ENCODE peak calls at places on chromosomes 4 and X, in eight cellular contexts. One of them, this sample, is unnamed.

GRCh38 chr4:107826427-107826980 is 1.8 kb downstream of the SGMS2 start:
- DNase-seq in Kasumi-1: no peak
- DNase-seq in neural crest cell: no peak
- DNase-seq in activated CD8-positive, alpha-beta memory T cell treated with anti-CD3 and anti-CD28 coated beads for 4 hours: no peak
- DNase-seq in astrocyte: no peak
- DNase-seq in NCI-H1694: no peak
- DNase-seq in caudate nucleus: no peak
- DNase-seq in activated naive CD8-positive, alpha-beta T cell treated with anti-CD3 and anti-CD28 coated beads, Interleukin-2, amount 50 U/mL, for 24 hours: no peak
- DNase-seq in this sample: no peak

GRCh38 chr4:174763454-174764104 is 65.5 kb downstream of the GLRA3 start:
- DNase-seq in Kasumi-1: no peak
- DNase-seq in neural crest cell: no peak
- DNase-seq in activated CD8-positive, alpha-beta memory T cell treated with anti-CD3 and anti-CD28 coated beads for 4 hours: no peak
- DNase-seq in astrocyte: peak
- DNase-seq in NCI-H1694: no peak
- DNase-seq in caudate nucleus: no peak
- DNase-seq in activated naive CD8-positive, alpha-beta T cell treated with anti-CD3 and anti-CD28 coated beads, Interleukin-2, amount 50 U/mL, for 24 hours: no peak
- DNase-seq in this sample: no peak

GRCh38 chrX:99857455-99857854 is 552.6 kb downstream of the PCDH19 start:
- DNase-seq in Kasumi-1: peak
- DNase-seq in neural crest cell: no peak
- DNase-seq in activated CD8-positive, alpha-beta memory T cell treated with anti-CD3 and anti-CD28 coated beads for 4 hours: no peak
- DNase-seq in astrocyte: no peak
- DNase-seq in NCI-H1694: no peak
- DNase-seq in caudate nucleus: no peak
- DNase-seq in activated naive CD8-positive, alpha-beta T cell treated with anti-CD3 and anti-CD28 coated beads, Interleukin-2, amount 50 U/mL, for 24 hours: no peak
- DNase-seq in this sample: no peak

GRCh38 chrX:45850775-45851433 is 650.2 kb upstream of the DIPK2B start:
- DNase-seq in Kasumi-1: no peak
- DNase-seq in neural crest cell: peak
- DNase-seq in activated CD8-positive, alpha-beta memory T cell treated with anti-CD3 and anti-CD28 coated beads for 4 hours: peak
- DNase-seq in astrocyte: peak
- DNase-seq in NCI-H1694: no peak
- DNase-seq in caudate nucleus: no peak
- DNase-seq in activated naive CD8-positive, alpha-beta T cell treated with anti-CD3 and anti-CD28 coated beads, Interleukin-2, amount 50 U/mL, for 24 hours: peak
- DNase-seq in this sample: peak

GRCh38 chr4:27861802-27862201 is 1001.2 kb downstream of the STIM2 start:
- DNase-seq in Kasumi-1: no peak
- DNase-seq in neural crest cell: no peak
- DNase-seq in activated CD8-positive, alpha-beta memory T cell treated with anti-CD3 and anti-CD28 coated beads for 4 hours: no peak
- DNase-seq in astrocyte: peak
- DNase-seq in NCI-H1694: no peak
- DNase-seq in caudate nucleus: no peak
- DNase-seq in activated naive CD8-positive, alpha-beta T cell treated with anti-CD3 and anti-CD28 coated beads, Interleukin-2, amount 50 U/mL, for 24 hours: no peak
- DNase-seq in this sample: no peak

GRCh38 chrX:17842769-17843525 is 18.2 kb downstream of the RAI2 start:
- DNase-seq in Kasumi-1: no peak
- DNase-seq in neural crest cell: no peak
- DNase-seq in activated CD8-positive, alpha-beta memory T cell treated with anti-CD3 and anti-CD28 coated beads for 4 hours: no peak
- DNase-seq in astrocyte: no peak
- DNase-seq in NCI-H1694: no peak
- DNase-seq in caudate nucleus: no peak
- DNase-seq in activated naive CD8-positive, alpha-beta T cell treated with anti-CD3 and anti-CD28 coated beads, Interleukin-2, amount 50 U/mL, for 24 hours: no peak
- DNase-seq in this sample: no peak

GRCh38 chrX:44651347-44651746 is 108.7 kb upstream of the FUNDC1 start:
- DNase-seq in Kasumi-1: no peak
- DNase-seq in neural crest cell: no peak
- DNase-seq in activated CD8-positive, alpha-beta memory T cell treated with anti-CD3 and anti-CD28 coated beads for 4 hours: no peak
- DNase-seq in astrocyte: no peak
- DNase-seq in NCI-H1694: peak
- DNase-seq in caudate nucleus: no peak
- DNase-seq in activated naive CD8-positive, alpha-beta T cell treated with anti-CD3 and anti-CD28 coated beads, Interleukin-2, amount 50 U/mL, for 24 hours: no peak
- DNase-seq in this sample: no peak

GRCh38 chr4:2484993-2485392 is 16.1 kb downstream of the RNF4 start:
- DNase-seq in Kasumi-1: peak
- DNase-seq in neural crest cell: no peak
- DNase-seq in activated CD8-positive, alpha-beta memory T cell treated with anti-CD3 and anti-CD28 coated beads for 4 hours: peak
- DNase-seq in astrocyte: no peak
- DNase-seq in NCI-H1694: no peak
- DNase-seq in caudate nucleus: no peak
- DNase-seq in activated naive CD8-positive, alpha-beta T cell treated with anti-CD3 and anti-CD28 coated beads, Interleukin-2, amount 50 U/mL, for 24 hours: peak
- DNase-seq in this sample: peak

GRCh38 chrX:110317079-110317819 is 636 bp downstream of the AMMECR1 start:
- DNase-seq in Kasumi-1: no peak
- DNase-seq in neural crest cell: peak
- DNase-seq in activated CD8-positive, alpha-beta memory T cell treated with anti-CD3 and anti-CD28 coated beads for 4 hours: no peak
- DNase-seq in astrocyte: no peak
- DNase-seq in NCI-H1694: peak
- DNase-seq in caudate nucleus: no peak
- DNase-seq in activated naive CD8-positive, alpha-beta T cell treated with anti-CD3 and anti-CD28 coated beads, Interleukin-2, amount 50 U/mL, for 24 hours: peak
- DNase-seq in this sample: peak

GRCh38 chrX:31546130-31546529 is 474.3 kb upstream of the FTHL17 start:
- DNase-seq in Kasumi-1: no peak
- DNase-seq in neural crest cell: no peak
- DNase-seq in activated CD8-positive, alpha-beta memory T cell treated with anti-CD3 and anti-CD28 coated beads for 4 hours: no peak
- DNase-seq in astrocyte: peak
- DNase-seq in NCI-H1694: no peak
- DNase-seq in caudate nucleus: no peak
- DNase-seq in activated naive CD8-positive, alpha-beta T cell treated with anti-CD3 and anti-CD28 coated beads, Interleukin-2, amount 50 U/mL, for 24 hours: no peak
- DNase-seq in this sample: no peak

GRCh38 chrX:69065451-69065850 is 99.8 kb downstream of the PJA1 start:
- DNase-seq in Kasumi-1: no peak
- DNase-seq in neural crest cell: no peak
- DNase-seq in activated CD8-positive, alpha-beta memory T cell treated with anti-CD3 and anti-CD28 coated beads for 4 hours: no peak
- DNase-seq in astrocyte: peak
- DNase-seq in NCI-H1694: no peak
- DNase-seq in caudate nucleus: no peak
- DNase-seq in activated naive CD8-positive, alpha-beta T cell treated with anti-CD3 and anti-CD28 coated beads, Interleukin-2, amount 50 U/mL, for 24 hours: no peak
- DNase-seq in this sample: no peak

GRCh38 chrX:124217289-124218251 is 114.9 kb upstream of the TEX13D start:
- DNase-seq in Kasumi-1: peak
- DNase-seq in neural crest cell: peak
- DNase-seq in activated CD8-positive, alpha-beta memory T cell treated with anti-CD3 and anti-CD28 coated beads for 4 hours: peak
- DNase-seq in astrocyte: peak
- DNase-seq in NCI-H1694: no peak
- DNase-seq in caudate nucleus: no peak
- DNase-seq in activated naive CD8-positive, alpha-beta T cell treated with anti-CD3 and anti-CD28 coated beads, Interleukin-2, amount 50 U/mL, for 24 hours: peak
- DNase-seq in this sample: peak

GRCh38 chr4:76813070-76813469 is 84.9 kb downstream of the SOWAHB start:
- DNase-seq in Kasumi-1: no peak
- DNase-seq in neural crest cell: no peak
- DNase-seq in activated CD8-positive, alpha-beta memory T cell treated with anti-CD3 and anti-CD28 coated beads for 4 hours: no peak
- DNase-seq in astrocyte: no peak
- DNase-seq in NCI-H1694: no peak
- DNase-seq in caudate nucleus: no peak
- DNase-seq in activated naive CD8-positive, alpha-beta T cell treated with anti-CD3 and anti-CD28 coated beads, Interleukin-2, amount 50 U/mL, for 24 hours: no peak
- DNase-seq in this sample: no peak

GRCh38 chr4:183437452-183437851 is 7.0 kb upstream of the CDKN2AIP start:
- DNase-seq in Kasumi-1: no peak
- DNase-seq in neural crest cell: no peak
- DNase-seq in activated CD8-positive, alpha-beta memory T cell treated with anti-CD3 and anti-CD28 coated beads for 4 hours: no peak
- DNase-seq in astrocyte: no peak
- DNase-seq in NCI-H1694: no peak
- DNase-seq in caudate nucleus: no peak
- DNase-seq in activated naive CD8-positive, alpha-beta T cell treated with anti-CD3 and anti-CD28 coated beads, Interleukin-2, amount 50 U/mL, for 24 hours: no peak
- DNase-seq in this sample: no peak

GRCh38 chr4:113760852-113761681 is 471 bp downstream of the CAMK2D start:
- DNase-seq in Kasumi-1: peak
- DNase-seq in neural crest cell: peak
- DNase-seq in activated CD8-positive, alpha-beta memory T cell treated with anti-CD3 and anti-CD28 coated beads for 4 hours: no peak
- DNase-seq in astrocyte: peak
- DNase-seq in NCI-H1694: no peak
- DNase-seq in caudate nucleus: peak
- DNase-seq in activated naive CD8-positive, alpha-beta T cell treated with anti-CD3 and anti-CD28 coated beads, Interleukin-2, amount 50 U/mL, for 24 hours: peak
- DNase-seq in this sample: no peak

GRCh38 chr4:181301735-181302380 is 941.3 kb upstream of the TENM3 start:
- DNase-seq in Kasumi-1: peak
- DNase-seq in neural crest cell: no peak
- DNase-seq in activated CD8-positive, alpha-beta memory T cell treated with anti-CD3 and anti-CD28 coated beads for 4 hours: no peak
- DNase-seq in astrocyte: peak
- DNase-seq in NCI-H1694: peak
- DNase-seq in caudate nucleus: no peak
- DNase-seq in activated naive CD8-positive, alpha-beta T cell treated with anti-CD3 and anti-CD28 coated beads, Interleukin-2, amount 50 U/mL, for 24 hours: peak
- DNase-seq in this sample: no peak

GRCh38 chrX:94633237-94633636 is 959.2 kb downstream of the FAM133A start:
- DNase-seq in Kasumi-1: no peak
- DNase-seq in neural crest cell: no peak
- DNase-seq in activated CD8-positive, alpha-beta memory T cell treated with anti-CD3 and anti-CD28 coated beads for 4 hours: no peak
- DNase-seq in astrocyte: no peak
- DNase-seq in NCI-H1694: no peak
- DNase-seq in caudate nucleus: no peak
- DNase-seq in activated naive CD8-positive, alpha-beta T cell treated with anti-CD3 and anti-CD28 coated beads, Interleukin-2, amount 50 U/mL, for 24 hours: no peak
- DNase-seq in this sample: no peak

GRCh38 chr4:76883147-76883546 is 14.8 kb downstream of the SOWAHB start:
- DNase-seq in Kasumi-1: no peak
- DNase-seq in neural crest cell: no peak
- DNase-seq in activated CD8-positive, alpha-beta memory T cell treated with anti-CD3 and anti-CD28 coated beads for 4 hours: no peak
- DNase-seq in astrocyte: peak
- DNase-seq in NCI-H1694: no peak
- DNase-seq in caudate nucleus: no peak
- DNase-seq in activated naive CD8-positive, alpha-beta T cell treated with anti-CD3 and anti-CD28 coated beads, Interleukin-2, amount 50 U/mL, for 24 hours: no peak
- DNase-seq in this sample: no peak

GRCh38 chr4:163681208-163681821 is 186.8 kb downstream of the TMA16 start:
- DNase-seq in Kasumi-1: peak
- DNase-seq in neural crest cell: peak
- DNase-seq in activated CD8-positive, alpha-beta memory T cell treated with anti-CD3 and anti-CD28 coated beads for 4 hours: no peak
- DNase-seq in astrocyte: no peak
- DNase-seq in NCI-H1694: peak
- DNase-seq in caudate nucleus: no peak
- DNase-seq in activated naive CD8-positive, alpha-beta T cell treated with anti-CD3 and anti-CD28 coated beads, Interleukin-2, amount 50 U/mL, for 24 hours: no peak
- DNase-seq in this sample: no peak

GRCh38 chrX:78712381-78712780 is 35.1 kb upstream of the LPAR4 start:
- DNase-seq in Kasumi-1: no peak
- DNase-seq in neural crest cell: no peak
- DNase-seq in activated CD8-positive, alpha-beta memory T cell treated with anti-CD3 and anti-CD28 coated beads for 4 hours: no peak
- DNase-seq in astrocyte: peak
- DNase-seq in NCI-H1694: no peak
- DNase-seq in caudate nucleus: no peak
- DNase-seq in activated naive CD8-positive, alpha-beta T cell treated with anti-CD3 and anti-CD28 coated beads, Interleukin-2, amount 50 U/mL, for 24 hours: no peak
- DNase-seq in this sample: no peak

GRCh38 chr4:128863314-128864075 is 54.0 kb downstream of the JADE1 start:
- DNase-seq in Kasumi-1: peak
- DNase-seq in neural crest cell: peak
- DNase-seq in activated CD8-positive, alpha-beta memory T cell treated with anti-CD3 and anti-CD28 coated beads for 4 hours: peak
- DNase-seq in astrocyte: peak
- DNase-seq in NCI-H1694: peak
- DNase-seq in caudate nucleus: peak
- DNase-seq in activated naive CD8-positive, alpha-beta T cell treated with anti-CD3 and anti-CD28 coated beads, Interleukin-2, amount 50 U/mL, for 24 hours: peak
- DNase-seq in this sample: peak

GRCh38 chr4:80926446-80926845 is 104.1 kb upstream of the BMP3 start:
- DNase-seq in Kasumi-1: no peak
- DNase-seq in neural crest cell: no peak
- DNase-seq in activated CD8-positive, alpha-beta memory T cell treated with anti-CD3 and anti-CD28 coated beads for 4 hours: no peak
- DNase-seq in astrocyte: no peak
- DNase-seq in NCI-H1694: no peak
- DNase-seq in caudate nucleus: no peak
- DNase-seq in activated naive CD8-positive, alpha-beta T cell treated with anti-CD3 and anti-CD28 coated beads, Interleukin-2, amount 50 U/mL, for 24 hours: no peak
- DNase-seq in this sample: no peak

GRCh38 chrX:42195506-42195905 is 272.2 kb upstream of the CASK start:
- DNase-seq in Kasumi-1: no peak
- DNase-seq in neural crest cell: no peak
- DNase-seq in activated CD8-positive, alpha-beta memory T cell treated with anti-CD3 and anti-CD28 coated beads for 4 hours: no peak
- DNase-seq in astrocyte: no peak
- DNase-seq in NCI-H1694: no peak
- DNase-seq in caudate nucleus: no peak
- DNase-seq in activated naive CD8-positive, alpha-beta T cell treated with anti-CD3 and anti-CD28 coated beads, Interleukin-2, amount 50 U/mL, for 24 hours: no peak
- DNase-seq in this sample: no peak

GRCh38 chr4:140252144-140252741 is 98.3 kb upstream of the MAML3 start:
- DNase-seq in Kasumi-1: peak
- DNase-seq in neural crest cell: peak
- DNase-seq in activated CD8-positive, alpha-beta memory T cell treated with anti-CD3 and anti-CD28 coated beads for 4 hours: no peak
- DNase-seq in astrocyte: peak
- DNase-seq in NCI-H1694: peak
- DNase-seq in caudate nucleus: peak
- DNase-seq in activated naive CD8-positive, alpha-beta T cell treated with anti-CD3 and anti-CD28 coated beads, Interleukin-2, amount 50 U/mL, for 24 hours: peak
- DNase-seq in this sample: no peak

GRCh38 chr4:67134616-67135015 is 410.7 kb downstream of the CENPC start:
- DNase-seq in Kasumi-1: no peak
- DNase-seq in neural crest cell: no peak
- DNase-seq in activated CD8-positive, alpha-beta memory T cell treated with anti-CD3 and anti-CD28 coated beads for 4 hours: no peak
- DNase-seq in astrocyte: no peak
- DNase-seq in NCI-H1694: no peak
- DNase-seq in caudate nucleus: no peak
- DNase-seq in activated naive CD8-positive, alpha-beta T cell treated with anti-CD3 and anti-CD28 coated beads, Interleukin-2, amount 50 U/mL, for 24 hours: no peak
- DNase-seq in this sample: no peak

GRCh38 chr4:151641167-151641566 is 119.6 kb downstream of the GATB start:
- DNase-seq in Kasumi-1: no peak
- DNase-seq in neural crest cell: no peak
- DNase-seq in activated CD8-positive, alpha-beta memory T cell treated with anti-CD3 and anti-CD28 coated beads for 4 hours: no peak
- DNase-seq in astrocyte: peak
- DNase-seq in NCI-H1694: no peak
- DNase-seq in caudate nucleus: no peak
- DNase-seq in activated naive CD8-positive, alpha-beta T cell treated with anti-CD3 and anti-CD28 coated beads, Interleukin-2, amount 50 U/mL, for 24 hours: no peak
- DNase-seq in this sample: no peak

GRCh38 chrX:97835969-97836368 is 952.3 kb downstream of the RPA4 start:
- DNase-seq in Kasumi-1: no peak
- DNase-seq in neural crest cell: no peak
- DNase-seq in activated CD8-positive, alpha-beta memory T cell treated with anti-CD3 and anti-CD28 coated beads for 4 hours: no peak
- DNase-seq in astrocyte: no peak
- DNase-seq in NCI-H1694: no peak
- DNase-seq in caudate nucleus: no peak
- DNase-seq in activated naive CD8-positive, alpha-beta T cell treated with anti-CD3 and anti-CD28 coated beads, Interleukin-2, amount 50 U/mL, for 24 hours: no peak
- DNase-seq in this sample: no peak

GRCh38 chr4:38856524-38857337 is at the start of gene TLR6:
- DNase-seq in Kasumi-1: peak
- DNase-seq in neural crest cell: peak
- DNase-seq in activated CD8-positive, alpha-beta memory T cell treated with anti-CD3 and anti-CD28 coated beads for 4 hours: peak
- DNase-seq in astrocyte: no peak
- DNase-seq in NCI-H1694: peak
- DNase-seq in caudate nucleus: no peak
- DNase-seq in activated naive CD8-positive, alpha-beta T cell treated with anti-CD3 and anti-CD28 coated beads, Interleukin-2, amount 50 U/mL, for 24 hours: peak
- DNase-seq in this sample: peak

This sample was measured in activated T-helper 2 cell treated with anti-CD3 and anti-CD28 coated beads, Interferon-gamma antibody, Interleukin-2, Interleukin-4, amounts not matched to agents 10 μg/mL and 5 μg/mL and 100 μg/mL, durations not matched to agents 14 hours and 24 hours and 36 hours.